ENCODE peak calls at places on chromosomes 12 and 14, in six cellular contexts. Z, Y, F, H, R and K are unnamed samples.
A peak's percentile ranks its signal among the peaks of the same experiment; 100 is the strongest.

GRCh38 chr14:33483110-33483509 is 467.8 kb downstream of the EGLN3 start:
- DNase-seq in Z (no peak), Y (no peak), F (no peak), H (no peak), R (no peak), K (no peak)

GRCh38 chr12:119167904-119168303 is 10.8 kb upstream of the HSPB8 start:
- DNase-seq in Z (no peak), Y (no peak), F (peak; percentile 28), H (no peak), R (no peak), K (no peak)

GRCh38 chr12:115176741-115177400 is 492.9 kb upstream of the TBX3 start:
- DNase-seq in Z (no peak), Y (no peak), F (no peak), H (no peak), R (no peak), K (no peak)

GRCh38 chr12:47672068-47672467 is 33.8 kb downstream of the RPAP3 start:
- DNase-seq in Z (no peak), Y (no peak), F (no peak), H (no peak), R (no peak), K (no peak)

GRCh38 chr14:98952595-98953325 is 319.2 kb downstream of the BCL11B start:
- DNase-seq in Z (no peak), Y (no peak), F (no peak), H (no peak), R (peak; percentile 58), K (no peak)

GRCh38 chr12:20264608-20265114 is 103.7 kb upstream of the PDE3A start:
- DNase-seq in Z (no peak), Y (no peak), F (no peak), H (no peak), R (no peak), K (no peak)

GRCh38 chr12:214005-214736 is at the start of gene SLC6A12:
- DNase-seq in Z (no peak), Y (no peak), F (no peak), H (no peak), R (no peak), K (no peak)

GRCh38 chr12:84150226-84150625 is 762.4 kb downstream of the SLC6A15 start:
- DNase-seq in Z (no peak), Y (no peak), F (no peak), H (no peak), R (no peak), K (no peak)

GRCh38 chr12:131217024-131217586 is 263.4 kb downstream of the ADGRD1 start:
- DNase-seq in Z (no peak), Y (no peak), F (peak; percentile 45), H (no peak), R (no peak), K (no peak)

GRCh38 chr14:59281613-59282012 is 93.1 kb downstream of the DAAM1 start:
- DNase-seq in Z (no peak), Y (no peak), F (no peak), H (no peak), R (no peak), K (no peak)

GRCh38 chr14:74491952-74492351 is 1.2 kb downstream of the NPC2 start:
- DNase-seq in Z (no peak), Y (no peak), F (no peak), H (no peak), R (no peak), K (no peak)

GRCh38 chr12:6627598-6627997 is 8.2 kb downstream of the LPAR5 start:
- DNase-seq in Z (no peak), Y (no peak), F (no peak), H (no peak), R (no peak), K (no peak)

GRCh38 chr12:44654641-44655625 is 221.2 kb downstream of the NELL2 start:
- DNase-seq in Z (no peak), Y (no peak), F (no peak), H (no peak), R (no peak), K (no peak)

GRCh38 chr12:122834921-122835692 is at the start of gene HIP1R:
- DNase-seq in Z (no peak), Y (peak; percentile 71), F (peak; percentile 69), H (peak; percentile 64), R (peak; percentile 69), K (no peak)
- TF ChIP-seq POLR2AphosphoS5 in Z (no peak), Y (no peak), F (no peak), H (peak; percentile 60), R (no peak), K (no peak)

GRCh38 chr14:105481886-105482454 is 4.7 kb upstream of the CRIP1 start:
- DNase-seq in Z (peak; percentile 97), Y (peak; percentile 96), F (peak; percentile 99), H (peak; percentile 93), R (peak; percentile 97), K (no peak)
- H3K27ac ChIP-seq in Z (peak overlapping the region; percentile 99), Y (peak overlapping the region; percentile 91), F (peak overlapping the region; percentile 90), H (peak overlapping the region; percentile 95), R (peak overlapping the region; percentile 98), K (peak overlapping the region; percentile 97)

GRCh38 chr14:26204362-26204953 is 393.4 kb downstream of the NOVA1 start:
- DNase-seq in Z (no peak), Y (no peak), F (no peak), H (no peak), R (no peak), K (no peak)
- H3K27me3 ChIP-seq in Z (no peaks in the 10 kb centered on the region), Y (peaks cover 21% of the 10 kb centered on the region), F (peaks cover 10% of the 10 kb centered on the region), H (no peaks in the 10 kb centered on the region), R (no peaks in the 10 kb centered on the region), K (no peaks in the 10 kb centered on the region)

GRCh38 chr12:116916122-116916521 is 5.4 kb downstream of the FBXW8 start:
- DNase-seq in Z (no peak), Y (no peak), F (no peak), H (no peak), R (no peak), K (no peak)
- TF ChIP-seq POLR2AphosphoS5 in Z (no peak), Y (no peak), F (no peak), H (no peak), R (no peak), K (no peak)

GRCh38 chr12:53070901-53071492 is 8.2 kb downstream of the SPRYD3 start:
- DNase-seq in Z (no peak), Y (no peak), F (no peak), H (no peak), R (peak; percentile 61), K (no peak)
- H3K27ac ChIP-seq in Z (peak overlapping the region; percentile 67), Y (peak overlapping the region; percentile 67), F (peak overlapping the region; percentile 78), H (peak overlapping the region; percentile 72), R (peak overlapping the region; percentile 83), K (peak overlapping the region; percentile 89)

DNA sequence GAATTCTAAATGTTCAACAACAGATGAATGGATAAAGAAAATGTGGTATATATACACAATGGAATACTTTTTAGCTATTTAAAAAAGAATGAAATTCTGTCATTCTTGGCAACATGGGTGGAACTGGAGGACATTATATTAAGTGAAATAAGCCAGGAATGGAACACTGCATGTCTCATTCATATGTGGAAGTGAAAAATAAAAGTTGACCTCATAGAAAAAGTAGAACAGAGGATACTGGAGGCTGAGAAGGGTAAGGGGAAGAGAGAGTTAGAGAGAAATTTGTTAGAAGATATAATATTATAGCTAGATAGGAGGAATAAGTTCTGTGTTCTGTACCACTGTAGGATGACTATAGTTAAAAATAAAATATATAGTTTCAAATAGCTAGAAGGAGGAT is 35.9 kb upstream of the ZFP36L1 start:
- DNase-seq in Z (no peak), Y (no peak), F (no peak), H (no peak), R (no peak), K (no peak)
- H3K27me3 ChIP-seq in Z (no peaks in the 10 kb centered on the region), Y (no peaks in the 10 kb centered on the region), F (no peaks in the 10 kb centered on the region), H (no peaks in the 10 kb centered on the region), R (no peaks in the 10 kb centered on the region), K (no peaks in the 10 kb centered on the region)

DNA sequence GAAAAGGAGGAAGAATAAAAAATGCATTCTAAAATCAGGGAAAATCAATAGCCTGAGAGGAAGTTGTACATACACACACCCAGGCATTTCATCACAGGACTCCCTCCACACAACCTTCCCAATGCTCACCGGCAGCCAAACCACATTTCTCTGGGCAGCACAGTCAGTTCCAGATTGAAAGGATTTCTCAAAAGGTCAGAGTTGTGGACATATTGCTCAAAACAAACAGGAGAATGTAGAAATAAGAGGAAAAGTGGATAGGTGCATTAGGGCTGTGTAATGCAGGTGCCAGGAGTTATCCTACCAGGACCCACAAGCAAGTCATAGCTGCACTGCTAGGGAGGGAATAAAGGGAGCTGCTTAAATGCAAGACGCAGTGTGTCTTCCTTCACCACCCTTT is 62.9 kb downstream of the GCH1 start:
- DNase-seq in Z (peak; percentile 76), Y (no peak), F (no peak), H (no peak), R (peak; percentile 83), K (no peak)
- TF ChIP-seq POLR2AphosphoS5 in Z (peak; percentile 68), Y (no peak), F (no peak), H (no peak), R (no peak), K (no peak)